ENCODE peak calls at places on chromosomes 5 and 9, in seven cellular contexts. One of them, this sample, is unnamed.

GRCh38 chr5:40676643-40677333 is 2.9 kb upstream of the PTGER4 start:
- DNase-seq in GDM1: no peak
- DNase-seq in choroid plexus epithelial cell: peak; percentile 81
- DNase-seq in stimulated activated CD8-positive, alpha-beta memory T cell treated with anti-CD3 and anti-CD28 coated beads, Interleukin-15, amount 100 ng/mL, for 24 hours: no peak
- DNase-seq in NCI-H1092: no peak
- DNase-seq in left lung: no peak
- DNase-seq in GM13977: no peak
- DNase-seq in this sample: no peak

GRCh38 chr5:14405706-14406553 is 175.7 kb upstream of the OTULINL start:
- DNase-seq in GDM1: no peak
- DNase-seq in left lung: no peak
- DNase-seq in NCI-H1092: no peak
- DNase-seq in stimulated activated CD8-positive, alpha-beta memory T cell treated with anti-CD3 and anti-CD28 coated beads, Interleukin-15, amount 100 ng/mL, for 24 hours: no peak
- DNase-seq in GM13977: no peak
- DNase-seq in choroid plexus epithelial cell: no peak
- DNase-seq in this sample: no peak

GRCh38 chr5:125311743-125312142 is 565.3 kb upstream of the ZNF608 start:
- DNase-seq in NCI-H1092: no peak
- DNase-seq in GM13977: no peak
- DNase-seq in GDM1: no peak
- DNase-seq in choroid plexus epithelial cell: peak; percentile 67
- DNase-seq in stimulated activated CD8-positive, alpha-beta memory T cell treated with anti-CD3 and anti-CD28 coated beads, Interleukin-15, amount 100 ng/mL, for 24 hours: no peak
- DNase-seq in left lung: no peak
- DNase-seq in this sample: no peak

GRCh38 chr9:124897570-124898460 is 35.9 kb downstream of the ARPC5L start:
- DNase-seq in choroid plexus epithelial cell: peak; percentile 8
- DNase-seq in GDM1: no peak
- DNase-seq in GM13977: no peak
- DNase-seq in stimulated activated CD8-positive, alpha-beta memory T cell treated with anti-CD3 and anti-CD28 coated beads, Interleukin-15, amount 100 ng/mL, for 24 hours: no peak
- DNase-seq in NCI-H1092: no peak
- DNase-seq in left lung: no peak
- DNase-seq in this sample: no peak

GRCh38 chr5:107251151-107251550 is 419.6 kb downstream of the EFNA5 start:
- DNase-seq in stimulated activated CD8-positive, alpha-beta memory T cell treated with anti-CD3 and anti-CD28 coated beads, Interleukin-15, amount 100 ng/mL, for 24 hours: no peak
- DNase-seq in left lung: no peak
- DNase-seq in choroid plexus epithelial cell: no peak
- DNase-seq in GDM1: no peak
- DNase-seq in GM13977: no peak
- DNase-seq in NCI-H1092: no peak
- DNase-seq in this sample: no peak

GRCh38 chr5:18281947-18282557 is 647.8 kb downstream of the TAF11L14 start:
- DNase-seq in left lung: no peak
- DNase-seq in GM13977: peak; percentile 15
- DNase-seq in GDM1: no peak
- DNase-seq in NCI-H1092: peak; percentile 34
- DNase-seq in choroid plexus epithelial cell: peak; percentile 82
- DNase-seq in stimulated activated CD8-positive, alpha-beta memory T cell treated with anti-CD3 and anti-CD28 coated beads, Interleukin-15, amount 100 ng/mL, for 24 hours: no peak
- DNase-seq in this sample: no peak

GRCh38 chr5:116454417-116454927 is 120.2 kb downstream of the SEMA6A start:
- DNase-seq in GM13977: peak; percentile 62
- DNase-seq in NCI-H1092: no peak
- DNase-seq in choroid plexus epithelial cell: peak; percentile 85
- DNase-seq in GDM1: peak; percentile 64
- DNase-seq in left lung: no peak
- DNase-seq in stimulated activated CD8-positive, alpha-beta memory T cell treated with anti-CD3 and anti-CD28 coated beads, Interleukin-15, amount 100 ng/mL, for 24 hours: no peak
- DNase-seq in this sample: no peak

GRCh38 chr5:176739461-176740051 is 70.8 kb upstream of the UNC5A start:
- DNase-seq in GM13977: peak; percentile 4
- DNase-seq in choroid plexus epithelial cell: no peak
- DNase-seq in GDM1: no peak
- DNase-seq in left lung: no peak
- DNase-seq in stimulated activated CD8-positive, alpha-beta memory T cell treated with anti-CD3 and anti-CD28 coated beads, Interleukin-15, amount 100 ng/mL, for 24 hours: no peak
- DNase-seq in NCI-H1092: peak; percentile 81
- DNase-seq in this sample: no peak

GRCh38 chr9:133633681-133633990 is 2.5 kb upstream of the DBH start:
- DNase-seq in choroid plexus epithelial cell: no peak
- DNase-seq in GDM1: no peak
- DNase-seq in stimulated activated CD8-positive, alpha-beta memory T cell treated with anti-CD3 and anti-CD28 coated beads, Interleukin-15, amount 100 ng/mL, for 24 hours: no peak
- DNase-seq in left lung: peak; percentile 57
- DNase-seq in NCI-H1092: no peak
- DNase-seq in GM13977: no peak
- DNase-seq in this sample: no peak

GRCh38 chr9:32554107-32554506 is 1.7 kb upstream of the TOPORS start:
- DNase-seq in left lung: no peak
- DNase-seq in GM13977: no peak
- DNase-seq in stimulated activated CD8-positive, alpha-beta memory T cell treated with anti-CD3 and anti-CD28 coated beads, Interleukin-15, amount 100 ng/mL, for 24 hours: no peak
- DNase-seq in GDM1: no peak
- DNase-seq in NCI-H1092: no peak
- DNase-seq in choroid plexus epithelial cell: peak; percentile 47
- DNase-seq in this sample: no peak

GRCh38 chr5:13218518-13218917 is 726.0 kb downstream of the DNAH5 start:
- DNase-seq in stimulated activated CD8-positive, alpha-beta memory T cell treated with anti-CD3 and anti-CD28 coated beads, Interleukin-15, amount 100 ng/mL, for 24 hours: no peak
- DNase-seq in GM13977: no peak
- DNase-seq in NCI-H1092: no peak
- DNase-seq in GDM1: no peak
- DNase-seq in choroid plexus epithelial cell: no peak
- DNase-seq in left lung: no peak
- DNase-seq in this sample: no peak

GRCh38 chr9:130867556-130867955 is 29.1 kb downstream of the QRFP start:
- DNase-seq in stimulated activated CD8-positive, alpha-beta memory T cell treated with anti-CD3 and anti-CD28 coated beads, Interleukin-15, amount 100 ng/mL, for 24 hours: no peak
- DNase-seq in GDM1: no peak
- DNase-seq in GM13977: no peak
- DNase-seq in left lung: no peak
- DNase-seq in choroid plexus epithelial cell: no peak
- DNase-seq in NCI-H1092: no peak
- DNase-seq in this sample: no peak

This sample was measured in activated gamma-delta T cell.